ENCODE peak calls at places on chromosomes 1 and 21, in nine cellular contexts. One of them, this sample, is unnamed.

GRCh38 chr1:13779930-13780329 is 79.9 kb downstream of the PRDM2 start:
- DNase-seq in GM23338: no peak
- DNase-seq in heart left ventricle: no peak
- DNase-seq in BE2C: no peak
- DNase-seq in brain microvascular endothelial cell: no peak
- DNase-seq in AG09319: no peak
- DNase-seq in pancreas: no peak
- DNase-seq in GM20000: no peak
- DNase-seq in psoas muscle: no peak
- DNase-seq in this sample: no peak

GRCh38 chr1:28370220-28371010 is 875 bp downstream of the PHACTR4 start:
- DNase-seq in GM23338: peak
- DNase-seq in heart left ventricle: peak
- DNase-seq in BE2C: peak
- DNase-seq in brain microvascular endothelial cell: peak
- DNase-seq in AG09319: no peak
- DNase-seq in pancreas: no peak
- DNase-seq in GM20000: peak
- DNase-seq in psoas muscle: no peak
- DNase-seq in this sample: peak

GRCh38 chr21:38203229-38203628 is 53.6 kb upstream of the KCNJ15 start:
- DNase-seq in GM23338: no peak
- DNase-seq in heart left ventricle: no peak
- DNase-seq in BE2C: no peak
- DNase-seq in brain microvascular endothelial cell: no peak
- DNase-seq in AG09319: no peak
- DNase-seq in pancreas: no peak
- DNase-seq in GM20000: no peak
- DNase-seq in psoas muscle: no peak
- DNase-seq in this sample: no peak

GRCh38 chr1:184753608-184754478 is 815 bp downstream of the EDEM3 start:
- DNase-seq in GM23338: peak
- DNase-seq in heart left ventricle: peak
- DNase-seq in BE2C: peak
- DNase-seq in brain microvascular endothelial cell: peak
- DNase-seq in AG09319: no peak
- DNase-seq in pancreas: peak
- DNase-seq in GM20000: no peak
- DNase-seq in psoas muscle: peak
- DNase-seq in this sample: peak

GRCh38 chr1:201312298-201312697 is 29.0 kb downstream of the PKP1 start:
- DNase-seq in GM23338: no peak
- DNase-seq in heart left ventricle: no peak
- DNase-seq in BE2C: no peak
- DNase-seq in brain microvascular endothelial cell: no peak
- DNase-seq in AG09319: no peak
- DNase-seq in pancreas: no peak
- DNase-seq in GM20000: no peak
- DNase-seq in psoas muscle: no peak
- DNase-seq in this sample: no peak

GRCh38 chr1:92833840-92834239 is 2.0 kb downstream of the RPL5 start:
- DNase-seq in GM23338: no peak
- DNase-seq in heart left ventricle: no peak
- DNase-seq in BE2C: no peak
- DNase-seq in brain microvascular endothelial cell: no peak
- DNase-seq in AG09319: no peak
- DNase-seq in pancreas: no peak
- DNase-seq in GM20000: no peak
- DNase-seq in psoas muscle: no peak
- DNase-seq in this sample: no peak

GRCh38 chr1:186858923-186859322 is 30.2 kb downstream of the PLA2G4A start:
- DNase-seq in GM23338: no peak
- DNase-seq in heart left ventricle: peak
- DNase-seq in BE2C: no peak
- DNase-seq in brain microvascular endothelial cell: no peak
- DNase-seq in AG09319: no peak
- DNase-seq in pancreas: no peak
- DNase-seq in GM20000: no peak
- DNase-seq in psoas muscle: no peak
- DNase-seq in this sample: peak

GRCh38 chr1:72241397-72241796 is 40.9 kb downstream of the NEGR1 start:
- DNase-seq in GM23338: no peak
- DNase-seq in heart left ventricle: no peak
- DNase-seq in BE2C: no peak
- DNase-seq in brain microvascular endothelial cell: no peak
- DNase-seq in AG09319: no peak
- DNase-seq in pancreas: no peak
- DNase-seq in GM20000: no peak
- DNase-seq in psoas muscle: no peak
- DNase-seq in this sample: no peak

GRCh38 chr1:16088996-16089395 is 15.5 kb upstream of the FAM131C start:
- DNase-seq in GM23338: no peak
- DNase-seq in heart left ventricle: no peak
- DNase-seq in BE2C: no peak
- DNase-seq in brain microvascular endothelial cell: peak
- DNase-seq in AG09319: no peak
- DNase-seq in pancreas: no peak
- DNase-seq in GM20000: no peak
- DNase-seq in psoas muscle: no peak
- DNase-seq in this sample: no peak

GRCh38 chr1:1540015-1540816 is at the start of gene TMEM240:
- DNase-seq in GM23338: peak
- DNase-seq in heart left ventricle: peak
- DNase-seq in BE2C: peak
- DNase-seq in brain microvascular endothelial cell: peak
- DNase-seq in AG09319: peak
- DNase-seq in pancreas: peak
- DNase-seq in GM20000: peak
- DNase-seq in psoas muscle: peak
- DNase-seq in this sample: peak

GRCh38 chr21:25296239-25296638 is 311.0 kb downstream of the MRPL39 start:
- DNase-seq in GM23338: no peak
- DNase-seq in heart left ventricle: no peak
- DNase-seq in BE2C: no peak
- DNase-seq in brain microvascular endothelial cell: no peak
- DNase-seq in AG09319: no peak
- DNase-seq in pancreas: peak
- DNase-seq in GM20000: no peak
- DNase-seq in psoas muscle: no peak
- DNase-seq in this sample: no peak

GRCh38 chr21:14484188-14485009 is 61.7 kb downstream of the SAMSN1 start:
- DNase-seq in GM23338: no peak
- DNase-seq in heart left ventricle: no peak
- DNase-seq in BE2C: no peak
- DNase-seq in brain microvascular endothelial cell: no peak
- DNase-seq in AG09319: no peak
- DNase-seq in pancreas: no peak
- DNase-seq in GM20000: no peak
- DNase-seq in psoas muscle: no peak
- DNase-seq in this sample: no peak

GRCh38 chr1:53734650-53735211 is 4.2 kb downstream of the GLIS1 start:
- DNase-seq in GM23338: no peak
- DNase-seq in heart left ventricle: no peak
- DNase-seq in BE2C: no peak
- DNase-seq in brain microvascular endothelial cell: peak
- DNase-seq in AG09319: no peak
- DNase-seq in pancreas: no peak
- DNase-seq in GM20000: no peak
- DNase-seq in psoas muscle: no peak
- DNase-seq in this sample: no peak

GRCh38 chr1:202159534-202160371 is 649 bp downstream of the PTPN7 start:
- DNase-seq in GM23338: no peak
- DNase-seq in heart left ventricle: no peak
- DNase-seq in BE2C: no peak
- DNase-seq in brain microvascular endothelial cell: no peak
- DNase-seq in AG09319: no peak
- DNase-seq in pancreas: no peak
- DNase-seq in GM20000: peak
- DNase-seq in psoas muscle: no peak
- DNase-seq in this sample: no peak

GRCh38 chr1:84370831-84371394 is 27.4 kb upstream of the DNASE2B start:
- DNase-seq in GM23338: no peak
- DNase-seq in heart left ventricle: no peak
- DNase-seq in BE2C: no peak
- DNase-seq in brain microvascular endothelial cell: peak
- DNase-seq in AG09319: no peak
- DNase-seq in pancreas: no peak
- DNase-seq in GM20000: no peak
- DNase-seq in psoas muscle: no peak
- DNase-seq in this sample: no peak

GRCh38 chr1:66296901-66297300 is 237.1 kb upstream of the SGIP1 start:
- DNase-seq in GM23338: no peak
- DNase-seq in heart left ventricle: no peak
- DNase-seq in BE2C: no peak
- DNase-seq in brain microvascular endothelial cell: no peak
- DNase-seq in AG09319: no peak
- DNase-seq in pancreas: no peak
- DNase-seq in GM20000: no peak
- DNase-seq in psoas muscle: no peak
- DNase-seq in this sample: no peak

GRCh38 chr1:76868154-76868882 is 1.0 kb downstream of the ST6GALNAC5 start:
- DNase-seq in GM23338: peak
- DNase-seq in heart left ventricle: no peak
- DNase-seq in BE2C: peak
- DNase-seq in brain microvascular endothelial cell: peak
- DNase-seq in AG09319: no peak
- DNase-seq in pancreas: no peak
- DNase-seq in GM20000: peak
- DNase-seq in psoas muscle: peak
- DNase-seq in this sample: peak

GRCh38 chr1:185063719-185064118 is 18.4 kb downstream of the RNF2 start:
- DNase-seq in GM23338: no peak
- DNase-seq in heart left ventricle: no peak
- DNase-seq in BE2C: no peak
- DNase-seq in brain microvascular endothelial cell: no peak
- DNase-seq in AG09319: no peak
- DNase-seq in pancreas: no peak
- DNase-seq in GM20000: no peak
- DNase-seq in psoas muscle: no peak
- DNase-seq in this sample: no peak

GRCh38 chr21:46084709-46085108 is 13.2 kb upstream of the COL6A2 start:
- DNase-seq in GM23338: no peak
- DNase-seq in heart left ventricle: no peak
- DNase-seq in BE2C: no peak
- DNase-seq in brain microvascular endothelial cell: no peak
- DNase-seq in AG09319: no peak
- DNase-seq in pancreas: no peak
- DNase-seq in GM20000: no peak
- DNase-seq in psoas muscle: no peak
- DNase-seq in this sample: no peak

GRCh38 chr1:195096051-195096521 is 1512.2 kb downstream of the KCNT2 start:
- DNase-seq in GM23338: peak
- DNase-seq in heart left ventricle: no peak
- DNase-seq in BE2C: no peak
- DNase-seq in brain microvascular endothelial cell: no peak
- DNase-seq in AG09319: no peak
- DNase-seq in pancreas: no peak
- DNase-seq in GM20000: no peak
- DNase-seq in psoas muscle: no peak
- DNase-seq in this sample: no peak

GRCh38 chr1:155062702-155063411 is 683 bp upstream of the EFNA4 start:
- DNase-seq in GM23338: peak
- DNase-seq in heart left ventricle: peak
- DNase-seq in BE2C: peak
- DNase-seq in brain microvascular endothelial cell: peak
- DNase-seq in AG09319: no peak
- DNase-seq in pancreas: peak
- DNase-seq in GM20000: peak
- DNase-seq in psoas muscle: peak
- DNase-seq in this sample: no peak
- TF ChIP-seq CTCF in GM23338: peak
- TF ChIP-seq CTCF in heart left ventricle: peak
- TF ChIP-seq CTCF in BE2C: peak
- TF ChIP-seq CTCF in brain microvascular endothelial cell: peak
- TF ChIP-seq CTCF in AG09319: peak
- TF ChIP-seq CTCF in pancreas: peak
- TF ChIP-seq CTCF in GM20000: peak
- TF ChIP-seq CTCF in psoas muscle: peak
- TF ChIP-seq CTCF in this sample: peak

GRCh38 chr1:158972841-158973240 is 36.9 kb upstream of the IFI16 start:
- DNase-seq in GM23338: peak
- DNase-seq in heart left ventricle: no peak
- DNase-seq in BE2C: no peak
- DNase-seq in brain microvascular endothelial cell: no peak
- DNase-seq in AG09319: no peak
- DNase-seq in pancreas: no peak
- DNase-seq in GM20000: no peak
- DNase-seq in psoas muscle: no peak
- DNase-seq in this sample: no peak
- TF ChIP-seq CTCF in GM23338: peak
- TF ChIP-seq CTCF in heart left ventricle: no peak
- TF ChIP-seq CTCF in BE2C: no peak
- TF ChIP-seq CTCF in brain microvascular endothelial cell: peak
- TF ChIP-seq CTCF in AG09319: no peak
- TF ChIP-seq CTCF in pancreas: no peak
- TF ChIP-seq CTCF in GM20000: peak
- TF ChIP-seq CTCF in psoas muscle: no peak
- TF ChIP-seq CTCF in this sample: no peak

DNA sequence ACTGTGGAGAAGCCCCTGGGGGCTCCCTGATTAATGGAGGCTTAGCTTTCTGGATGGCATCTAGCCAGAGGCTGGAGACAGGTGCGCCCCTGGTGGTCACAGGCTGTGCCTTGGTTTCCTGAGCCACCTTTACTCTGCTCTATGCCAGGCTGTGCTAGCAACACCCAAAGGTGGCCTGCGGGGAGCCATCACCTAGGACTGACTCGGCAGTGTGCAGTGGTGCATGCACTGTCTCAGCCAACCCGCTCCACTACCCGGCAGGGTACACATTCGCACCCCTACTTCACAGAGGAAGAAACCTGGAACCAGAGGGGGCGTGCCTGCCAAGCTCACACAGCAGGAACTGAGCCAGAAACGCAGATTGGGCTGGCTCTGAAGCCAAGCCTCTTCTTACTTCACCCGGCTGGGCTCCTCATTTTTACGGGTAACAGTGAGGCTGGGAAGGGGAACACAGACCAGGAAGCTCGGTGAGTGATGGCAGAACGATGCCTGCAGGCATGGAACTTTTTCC is 24.8 kb downstream of the PCSK9 start:
- DNase-seq in GM23338: peak
- DNase-seq in heart left ventricle: no peak
- DNase-seq in BE2C: peak
- DNase-seq in brain microvascular endothelial cell: no peak
- DNase-seq in AG09319: no peak
- DNase-seq in pancreas: no peak
- DNase-seq in GM20000: peak
- DNase-seq in psoas muscle: no peak
- DNase-seq in this sample: no peak
- TF ChIP-seq CTCF in GM23338: peak
- TF ChIP-seq CTCF in heart left ventricle: no peak
- TF ChIP-seq CTCF in BE2C: no peak
- TF ChIP-seq CTCF in brain microvascular endothelial cell: peak
- TF ChIP-seq CTCF in AG09319: no peak
- TF ChIP-seq CTCF in pancreas: no peak
- TF ChIP-seq CTCF in GM20000: peak
- TF ChIP-seq CTCF in psoas muscle: no peak
- TF ChIP-seq CTCF in this sample: no peak

DNA sequence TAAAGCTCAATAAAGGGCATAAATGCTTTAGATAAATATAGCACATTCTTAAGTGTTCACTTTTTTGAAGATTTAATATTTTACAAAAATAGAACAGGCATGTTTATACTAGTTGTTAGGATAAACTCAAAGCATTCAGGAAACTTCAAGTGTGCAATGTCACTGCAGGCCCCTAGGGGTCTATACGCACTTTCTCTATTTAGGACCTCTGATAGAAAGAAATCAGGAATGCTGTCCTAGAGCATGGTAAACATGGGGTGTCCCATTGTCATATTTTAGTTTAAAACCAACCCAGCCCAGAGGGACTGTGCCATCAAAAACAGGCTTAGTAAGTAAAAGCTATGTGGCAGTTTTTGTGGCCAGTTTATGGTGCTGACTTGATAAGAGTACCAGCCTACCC is 102.2 kb downstream of the BARHL2 start:
- DNase-seq in GM23338: peak
- DNase-seq in heart left ventricle: no peak
- DNase-seq in BE2C: no peak
- DNase-seq in brain microvascular endothelial cell: no peak
- DNase-seq in AG09319: no peak
- DNase-seq in pancreas: no peak
- DNase-seq in GM20000: no peak
- DNase-seq in psoas muscle: no peak
- DNase-seq in this sample: no peak
- TF ChIP-seq CTCF in GM23338: peak
- TF ChIP-seq CTCF in heart left ventricle: no peak
- TF ChIP-seq CTCF in BE2C: peak
- TF ChIP-seq CTCF in brain microvascular endothelial cell: peak
- TF ChIP-seq CTCF in AG09319: no peak
- TF ChIP-seq CTCF in pancreas: no peak
- TF ChIP-seq CTCF in GM20000: no peak
- TF ChIP-seq CTCF in psoas muscle: peak
- TF ChIP-seq CTCF in this sample: no peak

This sample was measured in heart right ventricle.